ENCODE peak calls at places on chromosomes 5 and 9, in seven cellular contexts. E is NCI-H187; T is nephron progenitor cell; V is NCI-H748 treated with DMSO at 0.1 percent for 48 hours; N is stimulated activated CD4-positive, alpha-beta T cell treated with anti-CD3 and anti-CD28 coated beads, TNF-alpha, amount 100 ng/mL, for 48 hours; F is NCI-H510A treated with DMSO at 0.1 percent for 48 hours; A is hypothalamus. O is an unnamed sample.

GRCh38 chr5:41821051-41821450 is 49.2 kb downstream of the OXCT1 start:
- DNase-seq in E (no peak), T (no peak), V (no peak), N (no peak), F (no peak), A (no peak), O (no peak)

GRCh38 chr9:20117985-20118384 is 329.1 kb upstream of the SLC24A2 start:
- DNase-seq in E (no peak), T (no peak), V (no peak), N (no peak), F (no peak), A (no peak), O (no peak)

GRCh38 chr5:150278916-150279315 is 10.7 kb downstream of the CAMK2A start:
- DNase-seq in E (no peak), T (no peak), V (no peak), N (no peak), F (no peak), A (no peak), O (no peak)

GRCh38 chr9:131697097-131697496 is 42.8 kb downstream of the RAPGEF1 start:
- DNase-seq in E (no peak), T (peak; percentile 23), V (no peak), N (no peak), F (peak; percentile 14), A (peak; percentile 56), O (peak; percentile 53)

GRCh38 chr9:72363226-72363625 is 1.8 kb downstream of the ZFAND5 start:
- DNase-seq in E (no peak), T (no peak), V (no peak), N (no peak), F (no peak), A (no peak), O (no peak)

GRCh38 chr5:132836852-132837251 is 6.4 kb upstream of the SHROOM1 start:
- DNase-seq in E (no peak), T (no peak), V (no peak), N (no peak), F (no peak), A (no peak), O (no peak)

GRCh38 chr9:111527347-111527746 is 2.4 kb downstream of the ZNF483 start:
- DNase-seq in E (no peak), T (no peak), V (no peak), N (no peak), F (no peak), A (no peak), O (no peak)

GRCh38 chr5:141928051-141928450 is 4.4 kb downstream of the DELE1 start:
- DNase-seq in E (no peak), T (no peak), V (no peak), N (no peak), F (no peak), A (no peak), O (no peak)

GRCh38 chr9:131737426-131737825 is 2.5 kb downstream of the RAPGEF1 start:
- DNase-seq in E (no peak), T (no peak), V (no peak), N (no peak), F (no peak), A (no peak), O (no peak)

GRCh38 chr9:93096811-93097382 is 880 bp downstream of the CARD19 start:
- DNase-seq in E (no peak), T (no peak), V (no peak), N (no peak), F (no peak), A (no peak), O (no peak)

GRCh38 chr5:172494630-172495505 is 40.5 kb upstream of the SH3PXD2B start:
- DNase-seq in E (no peak), T (no peak), V (no peak), N (no peak), F (no peak), A (no peak), O (no peak)

GRCh38 chr9:119844431-119844830 is 475.2 kb upstream of the BRINP1 start:
- DNase-seq in E (no peak), T (no peak), V (no peak), N (no peak), F (no peak), A (no peak), O (no peak)

GRCh38 chr9:35844628-35845301 is 15.7 kb downstream of the TMEM8B start:
- DNase-seq in E (no peak), T (no peak), V (no peak), N (no peak), F (no peak), A (no peak), O (no peak)

GRCh38 chr9:138023394-138024124 is 146.0 kb downstream of the CACNA1B start:
- DNase-seq in E (no peak), T (peak; percentile 50), V (no peak), N (no peak), F (no peak), A (no peak), O (no peak)

GRCh38 chr9:76658510-76659231 is 105.6 kb upstream of the PCA3 start:
- DNase-seq in E (no peak), T (no peak), V (peak; percentile 10), N (no peak), F (peak; percentile 49), A (no peak), O (peak; percentile 1)

GRCh38 chr5:126597156-126597555 is 2.1 kb upstream of the ALDH7A1 start:
- DNase-seq in E (no peak), T (no peak), V (no peak), N (no peak), F (no peak), A (no peak), O (no peak)

GRCh38 chr5:115209279-115209678 is 39.6 kb upstream of the TRIM36 start:
- DNase-seq in E (no peak), T (no peak), V (no peak), N (peak; percentile 20), F (no peak), A (no peak), O (no peak)

GRCh38 chr5:72474117-72474915 is 32.9 kb downstream of the ZNF366 start:
- DNase-seq in E (no peak), T (no peak), V (no peak), N (no peak), F (no peak), A (no peak), O (no peak)

GRCh38 chr9:121989010-121989409 is 104.1 kb downstream of the TTLL11 start:
- DNase-seq in E (no peak), T (no peak), V (no peak), N (no peak), F (no peak), A (no peak), O (no peak)

GRCh38 chr5:42564689-42565356 is 141.6 kb downstream of the GHR start:
- DNase-seq in E (no peak), T (no peak), V (no peak), N (no peak), F (no peak), A (no peak), O (no peak)

GRCh38 chr5:131610198-131611063 is 24.6 kb downstream of the RAPGEF6 start:
- DNase-seq in E (no peak), T (no peak), V (no peak), N (no peak), F (no peak), A (no peak), O (no peak)

GRCh38 chr5:80930940-80931339 is 29.2 kb upstream of the RASGRF2 start:
- DNase-seq in E (no peak), T (no peak), V (no peak), N (no peak), F (peak; percentile 4), A (no peak), O (no peak)

GRCh38 chr5:122076669-122077450 is 1.2 kb downstream of the LOX start:
- DNase-seq in E (peak; percentile 40), T (peak; percentile 86), V (peak; percentile 88), N (peak; percentile 49), F (peak; percentile 70), A (no peak), O (peak; percentile 76)

GRCh38 chr5:99081711-99082110 is 152.9 kb upstream of the CHD1 start:
- DNase-seq in E (no peak), T (no peak), V (no peak), N (no peak), F (no peak), A (no peak), O (no peak)

GRCh38 chr5:157571357-157571827 is 4.2 kb downstream of the ADAM19 start:
- DNase-seq in E (no peak), T (no peak), V (no peak), N (no peak), F (no peak), A (no peak), O (no peak)

GRCh38 chr9:109815366-109815947 is 35.5 kb downstream of the PALM2AKAP2 start:
- DNase-seq in E (no peak), T (no peak), V (no peak), N (no peak), F (no peak), A (no peak), O (no peak)

GRCh38 chr9:134064711-134065110 is 3.1 kb downstream of the BRD3 start:
- DNase-seq in E (no peak), T (no peak), V (no peak), N (no peak), F (no peak), A (no peak), O (no peak)

GRCh38 chr9:12656803-12657202 is 36.4 kb upstream of the TYRP1 start:
- DNase-seq in E (no peak), T (no peak), V (no peak), N (no peak), F (no peak), A (no peak), O (no peak)

GRCh38 chr5:65483474-65484346 is 2.0 kb upstream of the ADAMTS6 start:
- DNase-seq in E (peak; percentile 10), T (no peak), V (peak; percentile 75), N (no peak), F (peak; percentile 49), A (no peak), O (peak; percentile 67)

GRCh38 chr5:67047616-67048015 is 149.0 kb downstream of the CD180 start:
- DNase-seq in E (no peak), T (no peak), V (no peak), N (no peak), F (no peak), A (no peak), O (no peak)

GRCh38 chr9:93588641-93589609 is 12.5 kb downstream of the PHF2 start:
- DNase-seq in E (no peak), T (no peak), V (no peak), N (no peak), F (no peak), A (no peak), O (no peak)

GRCh38 chr5:33891731-33892418 is at the start of gene ADAMTS12:
- DNase-seq in E (no peak), T (peak; percentile 82), V (peak; percentile 58), N (no peak), F (no peak), A (no peak), O (no peak)

GRCh38 chr5:137733922-137734695 is 1.8 kb downstream of the KLHL3 start:
- DNase-seq in E (no peak), T (no peak), V (no peak), N (no peak), F (no peak), A (no peak), O (peak; percentile 5)